ENCODE peak calls at places on chromosomes 3 and 15, in four cellular contexts. K is neural progenitor cell, P is RKO, M is Peyer's patch. F is an unnamed sample.

GRCh38 chr3:123522666-123523412 is 62.0 kb downstream of the HACD2 start:
- DNase-seq in K (no peak), P (no peak), M (no peak), F (no peak)

GRCh38 chr3:64067510-64068346 is 44.4 kb upstream of the PSMD6 start:
- DNase-seq in K (no peak), P (no peak), M (no peak), F (no peak)

GRCh38 chr3:184337315-184337714 is at the start of gene FAM131A:
- DNase-seq in K (no peak), P (no peak), M (no peak), F (no peak)

GRCh38 chr3:134511500-134511899 is 25.6 kb downstream of the CEP63 start:
- DNase-seq in K (no peak), P (no peak), M (no peak), F (no peak)

GRCh38 chr3:13023251-13024055 is 49.8 kb downstream of the IQSEC1 start:
- DNase-seq in K (no peak), P (no peak), M (no peak), F (peak)

GRCh38 chr3:12462159-12462962 is 21.9 kb upstream of the TSEN2 start:
- DNase-seq in K (no peak), P (no peak), M (no peak), F (no peak)

GRCh38 chr3:58052373-58053273 is 44.4 kb downstream of the FLNB start:
- DNase-seq in K (no peak), P (peak), M (peak), F (peak)

GRCh38 chr3:129003578-129004112 is 2.5 kb downstream of the EFCC1 start:
- DNase-seq in K (peak), P (no peak), M (peak), F (peak)

GRCh38 chr15:53588773-53589172 is 170.7 kb downstream of the WDR72 start:
- DNase-seq in K (no peak), P (peak), M (no peak), F (no peak)

GRCh38 chr15:91995146-91995545 is 141.6 kb downstream of the SLCO3A1 start:
- DNase-seq in K (no peak), P (no peak), M (no peak), F (no peak)

GRCh38 chr15:37099321-37100108 is 834 bp downstream of the MEIS2 start:
- DNase-seq in K (peak), P (peak), M (no peak), F (peak)

GRCh38 chr3:111690242-111690641 is 95.1 kb upstream of the ZBED2 start:
- DNase-seq in K (peak), P (no peak), M (no peak), F (no peak)

GRCh38 chr15:26767169-26767670 is 5.6 kb downstream of the GABRB3 start:
- DNase-seq in K (peak), P (no peak), M (no peak), F (peak)

GRCh38 chr3:153970735-153971347 is 150.3 kb upstream of the ARHGEF26 start:
- DNase-seq in K (no peak), P (peak), M (no peak), F (peak)

GRCh38 chr3:120492103-120492502 is 41.3 kb upstream of the FSTL1 start:
- DNase-seq in K (no peak), P (no peak), M (no peak), F (no peak)

GRCh38 chr3:142723665-142723967 is 218 bp upstream of the TRPC1 start:
- DNase-seq in K (no peak), P (no peak), M (no peak), F (no peak)

GRCh38 chr15:39269352-39269751 is 311.5 kb upstream of the THBS1 start:
- DNase-seq in K (no peak), P (no peak), M (no peak), F (no peak)